ENCODE peak calls at places on chromosome 2, in nine cellular contexts. One of them, this sample, is unnamed.

GRCh38 chr2:124566518-124566970 is 541.5 kb downstream of the CNTNAP5 start:
- DNase-seq in T-helper 1 cell: no peak
- DNase-seq in GDM1: no peak
- DNase-seq in HuH-7: peak; percentile 44
- DNase-seq in adrenal gland: no peak
- DNase-seq in stimulated activated CD4-positive, alpha-beta T cell treated with anti-CD3 and anti-CD28 coated beads, Interleukin-12 subunit alpha, Interleukin-12 subunit beta, amount 100 ng/mL, for 4 hours: no peak
- DNase-seq in foreskin melanocyte: no peak
- DNase-seq in fibroblast of pulmonary artery: no peak
- DNase-seq in naive thymus-derived CD8-positive, alpha-beta T cell: no peak
- DNase-seq in this sample: no peak

GRCh38 chr2:141020346-141020745 is 1110.5 kb downstream of the LRP1B start:
- DNase-seq in HuH-7: no peak
- DNase-seq in fibroblast of pulmonary artery: peak; percentile 7
- DNase-seq in foreskin melanocyte: no peak
- DNase-seq in adrenal gland: no peak
- DNase-seq in T-helper 1 cell: no peak
- DNase-seq in GDM1: no peak
- DNase-seq in stimulated activated CD4-positive, alpha-beta T cell treated with anti-CD3 and anti-CD28 coated beads, Interleukin-12 subunit alpha, Interleukin-12 subunit beta, amount 100 ng/mL, for 4 hours: no peak
- DNase-seq in naive thymus-derived CD8-positive, alpha-beta T cell: no peak
- DNase-seq in this sample: no peak

GRCh38 chr2:27264253-27264752 is 1.5 kb upstream of the SLC30A3 start:
- DNase-seq in stimulated activated CD4-positive, alpha-beta T cell treated with anti-CD3 and anti-CD28 coated beads, Interleukin-12 subunit alpha, Interleukin-12 subunit beta, amount 100 ng/mL, for 4 hours: no peak
- DNase-seq in T-helper 1 cell: no peak
- DNase-seq in naive thymus-derived CD8-positive, alpha-beta T cell: no peak
- DNase-seq in fibroblast of pulmonary artery: no peak
- DNase-seq in HuH-7: no peak
- DNase-seq in foreskin melanocyte: no peak
- DNase-seq in adrenal gland: no peak
- DNase-seq in GDM1: no peak
- DNase-seq in this sample: no peak

GRCh38 chr2:29963972-29964570 is 42.7 kb upstream of the ALK start:
- DNase-seq in HuH-7: no peak
- DNase-seq in T-helper 1 cell: no peak
- DNase-seq in naive thymus-derived CD8-positive, alpha-beta T cell: no peak
- DNase-seq in foreskin melanocyte: no peak
- DNase-seq in adrenal gland: no peak
- DNase-seq in stimulated activated CD4-positive, alpha-beta T cell treated with anti-CD3 and anti-CD28 coated beads, Interleukin-12 subunit alpha, Interleukin-12 subunit beta, amount 100 ng/mL, for 4 hours: no peak
- DNase-seq in GDM1: no peak
- DNase-seq in fibroblast of pulmonary artery: no peak
- DNase-seq in this sample: no peak

GRCh38 chr2:47541848-47542450 is 139.0 kb downstream of the MSH2 start:
- DNase-seq in foreskin melanocyte: no peak
- DNase-seq in T-helper 1 cell: no peak
- DNase-seq in stimulated activated CD4-positive, alpha-beta T cell treated with anti-CD3 and anti-CD28 coated beads, Interleukin-12 subunit alpha, Interleukin-12 subunit beta, amount 100 ng/mL, for 4 hours: no peak
- DNase-seq in HuH-7: no peak
- DNase-seq in naive thymus-derived CD8-positive, alpha-beta T cell: no peak
- DNase-seq in fibroblast of pulmonary artery: no peak
- DNase-seq in adrenal gland: no peak
- DNase-seq in GDM1: no peak
- DNase-seq in this sample: no peak

GRCh38 chr2:230592775-230593174 is 119.9 kb upstream of the CAB39 start:
- DNase-seq in stimulated activated CD4-positive, alpha-beta T cell treated with anti-CD3 and anti-CD28 coated beads, Interleukin-12 subunit alpha, Interleukin-12 subunit beta, amount 100 ng/mL, for 4 hours: no peak
- DNase-seq in HuH-7: no peak
- DNase-seq in naive thymus-derived CD8-positive, alpha-beta T cell: no peak
- DNase-seq in T-helper 1 cell: no peak
- DNase-seq in GDM1: peak; percentile 9
- DNase-seq in foreskin melanocyte: no peak
- DNase-seq in adrenal gland: no peak
- DNase-seq in fibroblast of pulmonary artery: no peak
- DNase-seq in this sample: no peak

GRCh38 chr2:240291940-240292574 is 143.4 kb upstream of the GPC1 start:
- DNase-seq in fibroblast of pulmonary artery: no peak
- DNase-seq in stimulated activated CD4-positive, alpha-beta T cell treated with anti-CD3 and anti-CD28 coated beads, Interleukin-12 subunit alpha, Interleukin-12 subunit beta, amount 100 ng/mL, for 4 hours: no peak
- DNase-seq in naive thymus-derived CD8-positive, alpha-beta T cell: no peak
- DNase-seq in HuH-7: no peak
- DNase-seq in T-helper 1 cell: no peak
- DNase-seq in foreskin melanocyte: no peak
- DNase-seq in adrenal gland: peak; percentile 10
- DNase-seq in GDM1: no peak
- DNase-seq in this sample: no peak

GRCh38 chr2:152508446-152508845 is 173.5 kb downstream of the FMNL2 start:
- DNase-seq in stimulated activated CD4-positive, alpha-beta T cell treated with anti-CD3 and anti-CD28 coated beads, Interleukin-12 subunit alpha, Interleukin-12 subunit beta, amount 100 ng/mL, for 4 hours: no peak
- DNase-seq in T-helper 1 cell: no peak
- DNase-seq in HuH-7: no peak
- DNase-seq in adrenal gland: no peak
- DNase-seq in GDM1: no peak
- DNase-seq in naive thymus-derived CD8-positive, alpha-beta T cell: no peak
- DNase-seq in foreskin melanocyte: peak; percentile 90
- DNase-seq in fibroblast of pulmonary artery: peak; percentile 71
- DNase-seq in this sample: no peak

GRCh38 chr2:129934044-129934822 is 45.2 kb upstream of the RAB6C start:
- DNase-seq in stimulated activated CD4-positive, alpha-beta T cell treated with anti-CD3 and anti-CD28 coated beads, Interleukin-12 subunit alpha, Interleukin-12 subunit beta, amount 100 ng/mL, for 4 hours: no peak
- DNase-seq in HuH-7: no peak
- DNase-seq in T-helper 1 cell: no peak
- DNase-seq in foreskin melanocyte: no peak
- DNase-seq in naive thymus-derived CD8-positive, alpha-beta T cell: no peak
- DNase-seq in fibroblast of pulmonary artery: no peak
- DNase-seq in adrenal gland: no peak
- DNase-seq in GDM1: no peak
- DNase-seq in this sample: no peak

GRCh38 chr2:47174731-47175361 is 19.7 kb upstream of the STPG4 start:
- DNase-seq in HuH-7: no peak
- DNase-seq in fibroblast of pulmonary artery: peak; percentile 58
- DNase-seq in foreskin melanocyte: no peak
- DNase-seq in GDM1: no peak
- DNase-seq in adrenal gland: peak; percentile 77
- DNase-seq in naive thymus-derived CD8-positive, alpha-beta T cell: peak; percentile 45
- DNase-seq in T-helper 1 cell: peak; percentile 38
- DNase-seq in stimulated activated CD4-positive, alpha-beta T cell treated with anti-CD3 and anti-CD28 coated beads, Interleukin-12 subunit alpha, Interleukin-12 subunit beta, amount 100 ng/mL, for 4 hours: no peak
- DNase-seq in this sample: peak; percentile 39

GRCh38 chr2:216404010-216404618 is 8.2 kb upstream of the SMARCAL1 start:
- DNase-seq in adrenal gland: peak; percentile 77
- DNase-seq in T-helper 1 cell: peak; percentile 36
- DNase-seq in stimulated activated CD4-positive, alpha-beta T cell treated with anti-CD3 and anti-CD28 coated beads, Interleukin-12 subunit alpha, Interleukin-12 subunit beta, amount 100 ng/mL, for 4 hours: peak; percentile 43
- DNase-seq in GDM1: no peak
- DNase-seq in fibroblast of pulmonary artery: peak; percentile 58
- DNase-seq in naive thymus-derived CD8-positive, alpha-beta T cell: peak; percentile 41
- DNase-seq in foreskin melanocyte: peak; percentile 10
- DNase-seq in HuH-7: peak; percentile 14
- DNase-seq in this sample: no peak

GRCh38 chr2:127578411-127578810 is 42.9 kb downstream of the MYO7B start:
- DNase-seq in adrenal gland: peak; percentile 29
- DNase-seq in foreskin melanocyte: no peak
- DNase-seq in T-helper 1 cell: no peak
- DNase-seq in GDM1: no peak
- DNase-seq in stimulated activated CD4-positive, alpha-beta T cell treated with anti-CD3 and anti-CD28 coated beads, Interleukin-12 subunit alpha, Interleukin-12 subunit beta, amount 100 ng/mL, for 4 hours: no peak
- DNase-seq in HuH-7: no peak
- DNase-seq in naive thymus-derived CD8-positive, alpha-beta T cell: no peak
- DNase-seq in fibroblast of pulmonary artery: no peak
- DNase-seq in this sample: no peak

GRCh38 chr2:125516496-125517109 is 1139.4 kb upstream of the GYPC start:
- DNase-seq in GDM1: peak; percentile 4
- DNase-seq in adrenal gland: no peak
- DNase-seq in naive thymus-derived CD8-positive, alpha-beta T cell: no peak
- DNase-seq in T-helper 1 cell: no peak
- DNase-seq in stimulated activated CD4-positive, alpha-beta T cell treated with anti-CD3 and anti-CD28 coated beads, Interleukin-12 subunit alpha, Interleukin-12 subunit beta, amount 100 ng/mL, for 4 hours: no peak
- DNase-seq in fibroblast of pulmonary artery: peak; percentile 6
- DNase-seq in foreskin melanocyte: peak; percentile 18
- DNase-seq in HuH-7: peak; percentile 14
- DNase-seq in this sample: no peak

GRCh38 chr2:66699481-66700180 is 264.7 kb downstream of the MEIS1 start:
- DNase-seq in HuH-7: no peak
- DNase-seq in adrenal gland: no peak
- DNase-seq in T-helper 1 cell: no peak
- DNase-seq in naive thymus-derived CD8-positive, alpha-beta T cell: no peak
- DNase-seq in foreskin melanocyte: no peak
- DNase-seq in GDM1: no peak
- DNase-seq in fibroblast of pulmonary artery: no peak
- DNase-seq in stimulated activated CD4-positive, alpha-beta T cell treated with anti-CD3 and anti-CD28 coated beads, Interleukin-12 subunit alpha, Interleukin-12 subunit beta, amount 100 ng/mL, for 4 hours: no peak
- DNase-seq in this sample: no peak

GRCh38 chr2:112304298-112304941 is 29.0 kb downstream of the ZC3H6 start:
- DNase-seq in fibroblast of pulmonary artery: no peak
- DNase-seq in adrenal gland: no peak
- DNase-seq in naive thymus-derived CD8-positive, alpha-beta T cell: no peak
- DNase-seq in stimulated activated CD4-positive, alpha-beta T cell treated with anti-CD3 and anti-CD28 coated beads, Interleukin-12 subunit alpha, Interleukin-12 subunit beta, amount 100 ng/mL, for 4 hours: no peak
- DNase-seq in GDM1: no peak
- DNase-seq in HuH-7: no peak
- DNase-seq in foreskin melanocyte: no peak
- DNase-seq in T-helper 1 cell: no peak
- DNase-seq in this sample: no peak

GRCh38 chr2:100869146-100869545 is 49.2 kb downstream of the NPAS2 start:
- DNase-seq in HuH-7: no peak
- DNase-seq in adrenal gland: no peak
- DNase-seq in T-helper 1 cell: no peak
- DNase-seq in fibroblast of pulmonary artery: no peak
- DNase-seq in naive thymus-derived CD8-positive, alpha-beta T cell: no peak
- DNase-seq in GDM1: no peak
- DNase-seq in stimulated activated CD4-positive, alpha-beta T cell treated with anti-CD3 and anti-CD28 coated beads, Interleukin-12 subunit alpha, Interleukin-12 subunit beta, amount 100 ng/mL, for 4 hours: no peak
- DNase-seq in foreskin melanocyte: no peak
- DNase-seq in this sample: no peak

GRCh38 chr2:550860-551259 is 126.3 kb downstream of the TMEM18 start:
- DNase-seq in stimulated activated CD4-positive, alpha-beta T cell treated with anti-CD3 and anti-CD28 coated beads, Interleukin-12 subunit alpha, Interleukin-12 subunit beta, amount 100 ng/mL, for 4 hours: no peak
- DNase-seq in foreskin melanocyte: no peak
- DNase-seq in naive thymus-derived CD8-positive, alpha-beta T cell: no peak
- DNase-seq in adrenal gland: no peak
- DNase-seq in fibroblast of pulmonary artery: no peak
- DNase-seq in HuH-7: no peak
- DNase-seq in GDM1: no peak
- DNase-seq in T-helper 1 cell: no peak
- DNase-seq in this sample: no peak

GRCh38 chr2:240568678-240569522 is 616 bp downstream of the RNPEPL1 start:
- DNase-seq in naive thymus-derived CD8-positive, alpha-beta T cell: peak; percentile 63
- DNase-seq in adrenal gland: peak; percentile 80
- DNase-seq in GDM1: peak; percentile 61
- DNase-seq in foreskin melanocyte: no peak
- DNase-seq in T-helper 1 cell: peak; percentile 37
- DNase-seq in HuH-7: no peak
- DNase-seq in fibroblast of pulmonary artery: peak; percentile 63
- DNase-seq in stimulated activated CD4-positive, alpha-beta T cell treated with anti-CD3 and anti-CD28 coated beads, Interleukin-12 subunit alpha, Interleukin-12 subunit beta, amount 100 ng/mL, for 4 hours: peak; percentile 49
- DNase-seq in this sample: peak; percentile 77

GRCh38 chr2:142868281-142868762 is 9.1 kb upstream of the KYNU start:
- DNase-seq in HuH-7: no peak
- DNase-seq in GDM1: no peak
- DNase-seq in T-helper 1 cell: no peak
- DNase-seq in stimulated activated CD4-positive, alpha-beta T cell treated with anti-CD3 and anti-CD28 coated beads, Interleukin-12 subunit alpha, Interleukin-12 subunit beta, amount 100 ng/mL, for 4 hours: no peak
- DNase-seq in fibroblast of pulmonary artery: no peak
- DNase-seq in foreskin melanocyte: no peak
- DNase-seq in naive thymus-derived CD8-positive, alpha-beta T cell: no peak
- DNase-seq in adrenal gland: peak; percentile 63
- DNase-seq in this sample: peak; percentile 63

GRCh38 chr2:102187191-102188150 is 648 bp downstream of the IL1RL2 start:
- DNase-seq in T-helper 1 cell: peak; percentile 21
- DNase-seq in adrenal gland: peak; percentile 78
- DNase-seq in naive thymus-derived CD8-positive, alpha-beta T cell: peak; percentile 18
- DNase-seq in foreskin melanocyte: peak; percentile 27
- DNase-seq in GDM1: no peak
- DNase-seq in stimulated activated CD4-positive, alpha-beta T cell treated with anti-CD3 and anti-CD28 coated beads, Interleukin-12 subunit alpha, Interleukin-12 subunit beta, amount 100 ng/mL, for 4 hours: peak; percentile 55
- DNase-seq in HuH-7: no peak
- DNase-seq in fibroblast of pulmonary artery: peak; percentile 57
- DNase-seq in this sample: peak; percentile 71

GRCh38 chr2:159133795-159134194 is 152.7 kb downstream of the WDSUB1 start:
- DNase-seq in stimulated activated CD4-positive, alpha-beta T cell treated with anti-CD3 and anti-CD28 coated beads, Interleukin-12 subunit alpha, Interleukin-12 subunit beta, amount 100 ng/mL, for 4 hours: no peak
- DNase-seq in fibroblast of pulmonary artery: peak; percentile 66
- DNase-seq in T-helper 1 cell: no peak
- DNase-seq in HuH-7: no peak
- DNase-seq in GDM1: no peak
- DNase-seq in foreskin melanocyte: no peak
- DNase-seq in adrenal gland: no peak
- DNase-seq in naive thymus-derived CD8-positive, alpha-beta T cell: no peak
- DNase-seq in this sample: no peak

GRCh38 chr2:30871440-30871839 is 64.2 kb upstream of the CAPN13 start:
- DNase-seq in stimulated activated CD4-positive, alpha-beta T cell treated with anti-CD3 and anti-CD28 coated beads, Interleukin-12 subunit alpha, Interleukin-12 subunit beta, amount 100 ng/mL, for 4 hours: no peak
- DNase-seq in adrenal gland: peak; percentile 78
- DNase-seq in T-helper 1 cell: no peak
- DNase-seq in fibroblast of pulmonary artery: no peak
- DNase-seq in HuH-7: no peak
- DNase-seq in foreskin melanocyte: no peak
- DNase-seq in naive thymus-derived CD8-positive, alpha-beta T cell: no peak
- DNase-seq in GDM1: no peak
- DNase-seq in this sample: no peak

GRCh38 chr2:621303-622099 is 55.7 kb downstream of the TMEM18 start:
- DNase-seq in adrenal gland: peak; percentile 46
- DNase-seq in fibroblast of pulmonary artery: no peak
- DNase-seq in GDM1: no peak
- DNase-seq in foreskin melanocyte: no peak
- DNase-seq in naive thymus-derived CD8-positive, alpha-beta T cell: no peak
- DNase-seq in HuH-7: no peak
- DNase-seq in T-helper 1 cell: no peak
- DNase-seq in stimulated activated CD4-positive, alpha-beta T cell treated with anti-CD3 and anti-CD28 coated beads, Interleukin-12 subunit alpha, Interleukin-12 subunit beta, amount 100 ng/mL, for 4 hours: no peak
- DNase-seq in this sample: no peak

GRCh38 chr2:199207011-199207410 is 250.7 kb downstream of the SATB2 start:
- DNase-seq in foreskin melanocyte: no peak
- DNase-seq in GDM1: no peak
- DNase-seq in stimulated activated CD4-positive, alpha-beta T cell treated with anti-CD3 and anti-CD28 coated beads, Interleukin-12 subunit alpha, Interleukin-12 subunit beta, amount 100 ng/mL, for 4 hours: no peak
- DNase-seq in fibroblast of pulmonary artery: no peak
- DNase-seq in HuH-7: no peak
- DNase-seq in adrenal gland: no peak
- DNase-seq in T-helper 1 cell: no peak
- DNase-seq in naive thymus-derived CD8-positive, alpha-beta T cell: no peak
- DNase-seq in this sample: no peak

GRCh38 chr2:119112230-119112629 is 46.3 kb downstream of the C1QL2 start:
- DNase-seq in stimulated activated CD4-positive, alpha-beta T cell treated with anti-CD3 and anti-CD28 coated beads, Interleukin-12 subunit alpha, Interleukin-12 subunit beta, amount 100 ng/mL, for 4 hours: no peak
- DNase-seq in HuH-7: no peak
- DNase-seq in naive thymus-derived CD8-positive, alpha-beta T cell: no peak
- DNase-seq in adrenal gland: no peak
- DNase-seq in foreskin melanocyte: no peak
- DNase-seq in GDM1: no peak
- DNase-seq in T-helper 1 cell: no peak
- DNase-seq in fibroblast of pulmonary artery: no peak
- DNase-seq in this sample: no peak

GRCh38 chr2:19719540-19719939 is 182.2 kb downstream of the TTC32 start:
- DNase-seq in adrenal gland: no peak
- DNase-seq in naive thymus-derived CD8-positive, alpha-beta T cell: no peak
- DNase-seq in HuH-7: no peak
- DNase-seq in foreskin melanocyte: no peak
- DNase-seq in stimulated activated CD4-positive, alpha-beta T cell treated with anti-CD3 and anti-CD28 coated beads, Interleukin-12 subunit alpha, Interleukin-12 subunit beta, amount 100 ng/mL, for 4 hours: no peak
- DNase-seq in fibroblast of pulmonary artery: no peak
- DNase-seq in GDM1: no peak
- DNase-seq in T-helper 1 cell: no peak
- DNase-seq in this sample: peak; percentile 27

GRCh38 chr2:127706215-127706990 is 5.1 kb downstream of the SFT2D3 start:
- DNase-seq in HuH-7: no peak
- DNase-seq in stimulated activated CD4-positive, alpha-beta T cell treated with anti-CD3 and anti-CD28 coated beads, Interleukin-12 subunit alpha, Interleukin-12 subunit beta, amount 100 ng/mL, for 4 hours: no peak
- DNase-seq in naive thymus-derived CD8-positive, alpha-beta T cell: no peak
- DNase-seq in fibroblast of pulmonary artery: no peak
- DNase-seq in adrenal gland: no peak
- DNase-seq in GDM1: no peak
- DNase-seq in T-helper 1 cell: no peak
- DNase-seq in foreskin melanocyte: no peak
- DNase-seq in this sample: no peak

GRCh38 chr2:71683070-71683469 is 229.7 kb downstream of the DYSF start:
- DNase-seq in HuH-7: no peak
- DNase-seq in fibroblast of pulmonary artery: no peak
- DNase-seq in naive thymus-derived CD8-positive, alpha-beta T cell: no peak
- DNase-seq in foreskin melanocyte: no peak
- DNase-seq in GDM1: no peak
- DNase-seq in stimulated activated CD4-positive, alpha-beta T cell treated with anti-CD3 and anti-CD28 coated beads, Interleukin-12 subunit alpha, Interleukin-12 subunit beta, amount 100 ng/mL, for 4 hours: no peak
- DNase-seq in adrenal gland: no peak
- DNase-seq in T-helper 1 cell: no peak
- DNase-seq in this sample: no peak